ENCODE peak calls at places on chromosome 14, in eight cellular contexts. F, M, E, K, W, V, I and U are unnamed samples.

GRCh38 chr14:101480747-101481530 is 80.4 kb upstream of the DIO3 start:
- DNase-seq in F (no peak), M (no peak), E (no peak), K (no peak), W (peak), V (peak), I (no peak), U (no peak)

GRCh38 chr14:75738192-75738591 is 77.1 kb downstream of the TTLL5 start:
- DNase-seq in F (no peak), M (no peak), E (no peak), K (no peak), W (no peak), V (no peak), I (no peak), U (no peak)

GRCh38 chr14:89178376-89178775 is 238.7 kb downstream of the FOXN3 start:
- DNase-seq in F (no peak), M (no peak), E (no peak), K (no peak), W (no peak), V (no peak), I (no peak), U (no peak)

GRCh38 chr14:83172363-83172762 is 1638.7 kb upstream of the SEL1L start:
- DNase-seq in F (no peak), M (no peak), E (no peak), K (peak), W (peak), V (peak), I (no peak), U (no peak)

GRCh38 chr14:59278111-59278510 is 89.6 kb downstream of the DAAM1 start:
- DNase-seq in F (no peak), M (no peak), E (no peak), K (no peak), W (peak), V (peak), I (no peak), U (no peak)

GRCh38 chr14:73295198-73295796 is 58.0 kb downstream of the PAPLN start:
- DNase-seq in F (peak), M (no peak), E (no peak), K (peak), W (peak), V (peak), I (peak), U (no peak)

GRCh38 chr14:32473476-32473875 is 144.4 kb downstream of the AKAP6 start:
- DNase-seq in F (no peak), M (no peak), E (no peak), K (no peak), W (peak), V (peak), I (no peak), U (no peak)

GRCh38 chr14:79825046-79825521 is 386.2 kb downstream of the DIO2 start:
- DNase-seq in F (no peak), M (no peak), E (no peak), K (peak), W (peak), V (peak), I (no peak), U (no peak)

GRCh38 chr14:31949709-31950108 is 127.4 kb upstream of the ARHGAP5 start:
- DNase-seq in F (no peak), M (no peak), E (no peak), K (no peak), W (peak), V (no peak), I (no peak), U (no peak)

GRCh38 chr14:29220077-29220476 is 453.5 kb downstream of the FOXG1 start:
- DNase-seq in F (no peak), M (no peak), E (no peak), K (no peak), W (no peak), V (no peak), I (peak), U (no peak)

GRCh38 chr14:106665814-106666213 is 1139.4 kb downstream of the TMEM121 start:
- DNase-seq in F (no peak), M (no peak), E (no peak), K (no peak), W (no peak), V (no peak), I (no peak), U (no peak)

GRCh38 chr14:41913398-41913797 is 306.7 kb downstream of the LRFN5 start:
- DNase-seq in F (no peak), M (no peak), E (no peak), K (no peak), W (no peak), V (no peak), I (no peak), U (no peak)

GRCh38 chr14:91139776-91140175 is 25.9 kb downstream of the DGLUCY start:
- DNase-seq in F (no peak), M (no peak), E (no peak), K (no peak), W (no peak), V (no peak), I (no peak), U (no peak)

DNA sequence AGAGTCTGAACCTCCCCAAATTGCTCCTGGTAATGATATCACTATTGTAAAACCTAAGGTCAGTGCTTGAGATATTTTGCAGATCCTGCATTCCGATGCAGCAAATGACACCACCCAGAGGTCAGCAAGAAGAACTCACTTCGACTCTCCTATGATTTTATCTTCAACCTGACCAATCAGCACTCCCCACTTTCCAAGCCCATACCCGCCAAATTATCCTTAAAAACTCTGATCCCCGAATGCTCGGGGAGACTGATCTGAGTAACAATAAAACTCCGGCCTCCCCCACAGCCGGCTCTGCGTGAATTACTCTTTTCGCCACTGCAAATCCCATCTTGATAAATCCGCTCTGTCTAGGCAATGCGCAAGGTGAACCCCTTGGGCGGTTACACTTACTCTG is 1.2 kb downstream of the NPC2 start:
- DNase-seq in F (peak), M (no peak), E (peak), K (peak), W (peak), V (no peak), I (peak), U (peak)
- TF ChIP-seq CTCF in F (peak), M (no peak), E (peak), K (peak), W (peak), V (peak), I (peak), U (peak)

GRCh38 chr14:52399886-52400599 is 85.9 kb downstream of the PTGER2 start:
- DNase-seq in F (peak), M (no peak), E (no peak), K (peak), W (peak), V (peak), I (peak), U (no peak)
- TF ChIP-seq CTCF in F (no peak), M (no peak), E (no peak), K (peak), W (peak), V (peak), I (peak), U (no peak)

GRCh38 chr14:96538097-96538496 is 35.9 kb downstream of the PAPOLA start:
- DNase-seq in F (no peak), M (no peak), E (no peak), K (no peak), W (no peak), V (no peak), I (no peak), U (no peak)

GRCh38 chr14:96536807-96537206 is 34.6 kb downstream of the PAPOLA start:
- DNase-seq in F (no peak), M (no peak), E (no peak), K (no peak), W (no peak), V (no peak), I (no peak), U (no peak)

GRCh38 chr14:96532632-96533031 is 30.4 kb downstream of the PAPOLA start:
- DNase-seq in F (no peak), M (no peak), E (no peak), K (no peak), W (no peak), V (no peak), I (no peak), U (no peak)
- TF ChIP-seq CTCF in F (no peak), M (no peak), E (no peak), K (no peak), W (no peak), V (no peak), I (no peak), U (no peak)

GRCh38 chr14:104341532-104342434 is 203.4 kb downstream of the KIF26A start:
- DNase-seq in F (peak), M (no peak), E (no peak), K (peak), W (peak), V (no peak), I (peak), U (no peak)
- TF ChIP-seq CTCF in F (peak), M (no peak), E (no peak), K (peak), W (peak), V (no peak), I (peak), U (peak)

GRCh38 chr14:22872833-22873520 is 1.4 kb downstream of the LRP10 start:
- DNase-seq in F (no peak), M (no peak), E (no peak), K (no peak), W (no peak), V (peak), I (no peak), U (no peak)
- TF ChIP-seq CTCF in F (no peak), M (no peak), E (no peak), K (no peak), W (no peak), V (no peak), I (no peak), U (no peak)

DNA sequence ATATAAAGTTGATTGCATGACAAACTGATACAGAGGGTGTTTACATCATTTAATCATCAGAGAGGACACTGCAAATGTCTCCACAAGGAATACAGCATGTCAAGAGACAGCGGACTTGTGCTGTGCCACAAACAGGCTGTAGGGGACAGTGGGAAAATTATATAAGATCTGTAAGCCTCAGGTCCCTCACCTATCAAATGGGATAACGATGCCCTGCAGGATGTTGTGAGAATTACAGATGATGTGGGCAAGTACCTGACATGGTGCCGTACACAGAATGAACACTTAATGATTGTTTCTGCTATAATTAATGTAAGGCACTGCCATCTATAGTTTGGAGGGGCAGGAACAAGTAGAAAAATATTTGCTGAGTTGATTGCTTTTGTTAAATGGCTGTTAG is 81.9 kb upstream of the GTF2A1 start:
- DNase-seq in F (no peak), M (no peak), E (no peak), K (no peak), W (no peak), V (no peak), I (no peak), U (no peak)
- TF ChIP-seq CTCF in F (peak), M (no peak), E (no peak), K (peak), W (no peak), V (no peak), I (no peak), U (no peak)